ENCODE peak calls at places on chromosomes 3 and 15, in nine cellular contexts. One of them, this sample, is unnamed.

GRCh38 chr3:43268636-43269035 is 17.7 kb upstream of the SNRK start:
- DNase-seq in HFFc6: no peak
- DNase-seq in cardiac fibroblast: no peak
- DNase-seq in Peyer's patch: no peak
- DNase-seq in MCF 10A: no peak
- DNase-seq in GM06990: no peak
- DNase-seq in neural crest cell: no peak
- DNase-seq in left ventricle myocardium inferior: no peak
- DNase-seq in heart left ventricle: no peak
- DNase-seq in this sample: no peak

GRCh38 chr3:81568378-81568777 is 193.1 kb downstream of the GBE1 start:
- DNase-seq in HFFc6: no peak
- DNase-seq in cardiac fibroblast: no peak
- DNase-seq in Peyer's patch: no peak
- DNase-seq in MCF 10A: no peak
- DNase-seq in GM06990: no peak
- DNase-seq in neural crest cell: no peak
- DNase-seq in left ventricle myocardium inferior: no peak
- DNase-seq in heart left ventricle: no peak
- DNase-seq in this sample: no peak

GRCh38 chr3:162196964-162197363 is 700.4 kb downstream of the OTOL1 start:
- DNase-seq in HFFc6: no peak
- DNase-seq in cardiac fibroblast: no peak
- DNase-seq in Peyer's patch: no peak
- DNase-seq in MCF 10A: no peak
- DNase-seq in GM06990: no peak
- DNase-seq in neural crest cell: no peak
- DNase-seq in left ventricle myocardium inferior: no peak
- DNase-seq in heart left ventricle: no peak
- DNase-seq in this sample: no peak

GRCh38 chr3:185702564-185703225 is 116.6 kb downstream of the SENP2 start:
- DNase-seq in HFFc6: no peak
- DNase-seq in cardiac fibroblast: no peak
- DNase-seq in Peyer's patch: peak; percentile 51
- DNase-seq in MCF 10A: no peak
- DNase-seq in GM06990: no peak
- DNase-seq in neural crest cell: no peak
- DNase-seq in left ventricle myocardium inferior: no peak
- DNase-seq in heart left ventricle: no peak
- DNase-seq in this sample: no peak

GRCh38 chr15:39265261-39265660 is 315.6 kb upstream of the THBS1 start:
- DNase-seq in HFFc6: no peak
- DNase-seq in cardiac fibroblast: no peak
- DNase-seq in Peyer's patch: no peak
- DNase-seq in MCF 10A: peak; percentile 27
- DNase-seq in GM06990: no peak
- DNase-seq in neural crest cell: no peak
- DNase-seq in left ventricle myocardium inferior: no peak
- DNase-seq in heart left ventricle: no peak
- DNase-seq in this sample: no peak

GRCh38 chr3:16841906-16842709 is 42.6 kb upstream of the PLCL2 start:
- DNase-seq in HFFc6: no peak
- DNase-seq in cardiac fibroblast: no peak
- DNase-seq in Peyer's patch: peak; percentile 87
- DNase-seq in MCF 10A: no peak
- DNase-seq in GM06990: peak; percentile 83
- DNase-seq in neural crest cell: no peak
- DNase-seq in left ventricle myocardium inferior: peak; percentile 40
- DNase-seq in heart left ventricle: peak; percentile 60
- DNase-seq in this sample: no peak

GRCh38 chr3:191753186-191753585 is 292.2 kb downstream of the PYDC2 start:
- DNase-seq in HFFc6: no peak
- DNase-seq in cardiac fibroblast: no peak
- DNase-seq in Peyer's patch: no peak
- DNase-seq in MCF 10A: peak; percentile 36
- DNase-seq in GM06990: no peak
- DNase-seq in neural crest cell: no peak
- DNase-seq in left ventricle myocardium inferior: no peak
- DNase-seq in heart left ventricle: no peak
- DNase-seq in this sample: no peak

GRCh38 chr3:5476403-5476802 is 288.9 kb downstream of the EDEM1 start:
- DNase-seq in HFFc6: no peak
- DNase-seq in cardiac fibroblast: no peak
- DNase-seq in Peyer's patch: no peak
- DNase-seq in MCF 10A: no peak
- DNase-seq in GM06990: no peak
- DNase-seq in neural crest cell: no peak
- DNase-seq in left ventricle myocardium inferior: no peak
- DNase-seq in heart left ventricle: no peak
- DNase-seq in this sample: no peak

GRCh38 chr15:75007216-75007615 is 11.9 kb downstream of the SCAMP5 start:
- DNase-seq in HFFc6: no peak
- DNase-seq in cardiac fibroblast: no peak
- DNase-seq in Peyer's patch: no peak
- DNase-seq in MCF 10A: no peak
- DNase-seq in GM06990: no peak
- DNase-seq in neural crest cell: no peak
- DNase-seq in left ventricle myocardium inferior: no peak
- DNase-seq in heart left ventricle: no peak
- DNase-seq in this sample: no peak

GRCh38 chr15:98914626-98915025 is 93.0 kb downstream of the PGPEP1L start:
- DNase-seq in HFFc6: peak; percentile 96
- DNase-seq in cardiac fibroblast: peak; percentile 61
- DNase-seq in Peyer's patch: no peak
- DNase-seq in MCF 10A: peak; percentile 71
- DNase-seq in GM06990: no peak
- DNase-seq in neural crest cell: no peak
- DNase-seq in left ventricle myocardium inferior: no peak
- DNase-seq in heart left ventricle: no peak
- DNase-seq in this sample: no peak

GRCh38 chr3:98986073-98986472 is 84.6 kb upstream of the DCBLD2 start:
- DNase-seq in HFFc6: peak; percentile 90
- DNase-seq in cardiac fibroblast: peak; percentile 82
- DNase-seq in Peyer's patch: no peak
- DNase-seq in MCF 10A: peak; percentile 39
- DNase-seq in GM06990: no peak
- DNase-seq in neural crest cell: peak; percentile 16
- DNase-seq in left ventricle myocardium inferior: no peak
- DNase-seq in heart left ventricle: peak; percentile 30
- DNase-seq in this sample: no peak

GRCh38 chr15:42141246-42141645 is 15.2 kb downstream of the PLA2G4F start:
- DNase-seq in HFFc6: no peak
- DNase-seq in cardiac fibroblast: no peak
- DNase-seq in Peyer's patch: no peak
- DNase-seq in MCF 10A: no peak
- DNase-seq in GM06990: no peak
- DNase-seq in neural crest cell: no peak
- DNase-seq in left ventricle myocardium inferior: no peak
- DNase-seq in heart left ventricle: no peak
- DNase-seq in this sample: no peak

GRCh38 chr3:181329024-181329423 is 339.5 kb upstream of the DNAJC19 start:
- DNase-seq in HFFc6: no peak
- DNase-seq in cardiac fibroblast: no peak
- DNase-seq in Peyer's patch: no peak
- DNase-seq in MCF 10A: no peak
- DNase-seq in GM06990: no peak
- DNase-seq in neural crest cell: no peak
- DNase-seq in left ventricle myocardium inferior: no peak
- DNase-seq in heart left ventricle: no peak
- DNase-seq in this sample: no peak

GRCh38 chr3:181327349-181327748 is 337.8 kb upstream of the DNAJC19 start:
- DNase-seq in HFFc6: no peak
- DNase-seq in cardiac fibroblast: no peak
- DNase-seq in Peyer's patch: no peak
- DNase-seq in MCF 10A: no peak
- DNase-seq in GM06990: no peak
- DNase-seq in neural crest cell: no peak
- DNase-seq in left ventricle myocardium inferior: no peak
- DNase-seq in heart left ventricle: no peak
- DNase-seq in this sample: no peak

GRCh38 chr3:181330257-181330656 is 340.7 kb upstream of the DNAJC19 start:
- DNase-seq in HFFc6: no peak
- DNase-seq in cardiac fibroblast: no peak
- DNase-seq in Peyer's patch: no peak
- DNase-seq in MCF 10A: no peak
- DNase-seq in GM06990: no peak
- DNase-seq in neural crest cell: no peak
- DNase-seq in left ventricle myocardium inferior: no peak
- DNase-seq in heart left ventricle: no peak
- DNase-seq in this sample: no peak

GRCh38 chr3:181330821-181331563 is 341.5 kb upstream of the DNAJC19 start:
- DNase-seq in HFFc6: no peak
- DNase-seq in cardiac fibroblast: no peak
- DNase-seq in Peyer's patch: no peak
- DNase-seq in MCF 10A: no peak
- DNase-seq in GM06990: no peak
- DNase-seq in neural crest cell: no peak
- DNase-seq in left ventricle myocardium inferior: no peak
- DNase-seq in heart left ventricle: no peak
- DNase-seq in this sample: no peak

DNA sequence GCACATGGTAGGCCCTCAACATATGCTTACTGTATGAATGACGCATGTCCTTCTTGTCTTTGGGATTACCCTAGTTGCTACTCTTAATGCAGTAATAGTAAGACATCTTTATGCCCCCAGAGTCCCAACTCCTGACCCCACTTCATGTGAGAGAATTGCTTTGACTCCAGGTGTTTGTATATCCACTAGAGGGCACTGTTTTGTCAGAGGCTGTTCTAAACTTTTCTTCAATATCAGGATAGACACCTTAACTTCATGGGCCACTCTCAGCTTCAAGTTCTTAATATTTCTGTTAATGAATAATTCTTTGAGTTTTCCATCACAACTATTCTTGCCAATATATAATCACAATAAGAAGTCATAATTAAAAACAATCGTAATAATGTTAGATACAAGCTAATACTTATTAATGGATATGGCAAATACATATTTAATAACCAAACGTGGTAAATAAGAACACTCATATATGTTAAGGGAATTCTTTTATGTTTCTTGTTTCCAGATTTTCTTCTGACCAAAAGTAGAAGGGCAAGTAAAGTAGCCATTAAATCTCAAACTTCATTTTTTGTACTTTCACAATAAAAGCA is 337.2 kb upstream of the DNAJC19 start:
- DNase-seq in HFFc6: no peak
- DNase-seq in cardiac fibroblast: peak; percentile 25
- DNase-seq in Peyer's patch: no peak
- DNase-seq in MCF 10A: peak; percentile 46
- DNase-seq in GM06990: no peak
- DNase-seq in neural crest cell: no peak
- DNase-seq in left ventricle myocardium inferior: no peak
- DNase-seq in heart left ventricle: no peak
- DNase-seq in this sample: no peak
- TF ChIP-seq CTCF in HFFc6: peak; percentile 64
- TF ChIP-seq CTCF in cardiac fibroblast: peak; percentile 66
- TF ChIP-seq CTCF in Peyer's patch: no peak
- TF ChIP-seq CTCF in MCF 10A: peak; percentile 66
- TF ChIP-seq CTCF in GM06990: peak; percentile 80
- TF ChIP-seq CTCF in neural crest cell: peak; percentile 82
- TF ChIP-seq CTCF in left ventricle myocardium inferior: peak; percentile 68
- TF ChIP-seq CTCF in heart left ventricle: peak; percentile 46
- TF ChIP-seq CTCF in this sample: peak; percentile 58

GRCh38 chr3:136385457-136385856 is 135.3 kb downstream of the PCCB start:
- DNase-seq in HFFc6: no peak
- DNase-seq in cardiac fibroblast: no peak
- DNase-seq in Peyer's patch: no peak
- DNase-seq in MCF 10A: no peak
- DNase-seq in GM06990: peak; percentile 37
- DNase-seq in neural crest cell: no peak
- DNase-seq in left ventricle myocardium inferior: no peak
- DNase-seq in heart left ventricle: no peak
- DNase-seq in this sample: no peak
- TF ChIP-seq CTCF in HFFc6: no peak
- TF ChIP-seq CTCF in cardiac fibroblast: no peak
- TF ChIP-seq CTCF in Peyer's patch: no peak
- TF ChIP-seq CTCF in MCF 10A: no peak
- TF ChIP-seq CTCF in GM06990: no peak
- TF ChIP-seq CTCF in neural crest cell: no peak
- TF ChIP-seq CTCF in left ventricle myocardium inferior: no peak
- TF ChIP-seq CTCF in heart left ventricle: no peak
- TF ChIP-seq CTCF in this sample: no peak

GRCh38 chr15:91985297-91985696 is 131.8 kb downstream of the SLCO3A1 start:
- DNase-seq in HFFc6: no peak
- DNase-seq in cardiac fibroblast: no peak
- DNase-seq in Peyer's patch: no peak
- DNase-seq in MCF 10A: no peak
- DNase-seq in GM06990: no peak
- DNase-seq in neural crest cell: no peak
- DNase-seq in left ventricle myocardium inferior: no peak
- DNase-seq in heart left ventricle: no peak
- DNase-seq in this sample: no peak

GRCh38 chr15:91981802-91982201 is 128.3 kb downstream of the SLCO3A1 start:
- DNase-seq in HFFc6: no peak
- DNase-seq in cardiac fibroblast: no peak
- DNase-seq in Peyer's patch: no peak
- DNase-seq in MCF 10A: no peak
- DNase-seq in GM06990: no peak
- DNase-seq in neural crest cell: no peak
- DNase-seq in left ventricle myocardium inferior: no peak
- DNase-seq in heart left ventricle: no peak
- DNase-seq in this sample: no peak

GRCh38 chr15:91984006-91984405 is 130.5 kb downstream of the SLCO3A1 start:
- DNase-seq in HFFc6: no peak
- DNase-seq in cardiac fibroblast: peak; percentile 39
- DNase-seq in Peyer's patch: no peak
- DNase-seq in MCF 10A: no peak
- DNase-seq in GM06990: no peak
- DNase-seq in neural crest cell: no peak
- DNase-seq in left ventricle myocardium inferior: no peak
- DNase-seq in heart left ventricle: no peak
- DNase-seq in this sample: no peak

GRCh38 chr15:91980502-91981267 is 127.2 kb downstream of the SLCO3A1 start:
- DNase-seq in HFFc6: no peak
- DNase-seq in cardiac fibroblast: no peak
- DNase-seq in Peyer's patch: no peak
- DNase-seq in MCF 10A: no peak
- DNase-seq in GM06990: no peak
- DNase-seq in neural crest cell: no peak
- DNase-seq in left ventricle myocardium inferior: no peak
- DNase-seq in heart left ventricle: peak; percentile 72
- DNase-seq in this sample: no peak

GRCh38 chr15:91982401-91982800 is 128.9 kb downstream of the SLCO3A1 start:
- DNase-seq in HFFc6: peak; percentile 33
- DNase-seq in cardiac fibroblast: no peak
- DNase-seq in Peyer's patch: no peak
- DNase-seq in MCF 10A: peak; percentile 13
- DNase-seq in GM06990: no peak
- DNase-seq in neural crest cell: no peak
- DNase-seq in left ventricle myocardium inferior: no peak
- DNase-seq in heart left ventricle: no peak
- DNase-seq in this sample: no peak
- TF ChIP-seq CTCF in HFFc6: peak; percentile 44
- TF ChIP-seq CTCF in cardiac fibroblast: no peak
- TF ChIP-seq CTCF in Peyer's patch: no peak
- TF ChIP-seq CTCF in MCF 10A: peak; percentile 21
- TF ChIP-seq CTCF in GM06990: peak; percentile 32
- TF ChIP-seq CTCF in neural crest cell: no peak
- TF ChIP-seq CTCF in left ventricle myocardium inferior: no peak
- TF ChIP-seq CTCF in heart left ventricle: no peak
- TF ChIP-seq CTCF in this sample: peak; percentile 15

GRCh38 chr3:6989608-6990291 is 128.8 kb downstream of the GRM7 start:
- DNase-seq in HFFc6: no peak
- DNase-seq in cardiac fibroblast: no peak
- DNase-seq in Peyer's patch: no peak
- DNase-seq in MCF 10A: no peak
- DNase-seq in GM06990: no peak
- DNase-seq in neural crest cell: no peak
- DNase-seq in left ventricle myocardium inferior: no peak
- DNase-seq in heart left ventricle: no peak
- DNase-seq in this sample: no peak

GRCh38 chr3:6994081-6994668 is 133.3 kb downstream of the GRM7 start:
- DNase-seq in HFFc6: no peak
- DNase-seq in cardiac fibroblast: peak; percentile 2
- DNase-seq in Peyer's patch: no peak
- DNase-seq in MCF 10A: peak; percentile 15
- DNase-seq in GM06990: no peak
- DNase-seq in neural crest cell: no peak
- DNase-seq in left ventricle myocardium inferior: no peak
- DNase-seq in heart left ventricle: no peak
- DNase-seq in this sample: no peak
- TF ChIP-seq CTCF in HFFc6: peak; percentile 14
- TF ChIP-seq CTCF in cardiac fibroblast: no peak
- TF ChIP-seq CTCF in Peyer's patch: no peak
- TF ChIP-seq CTCF in MCF 10A: peak; percentile 32
- TF ChIP-seq CTCF in GM06990: no peak
- TF ChIP-seq CTCF in neural crest cell: peak; percentile 61
- TF ChIP-seq CTCF in left ventricle myocardium inferior: peak; percentile 26
- TF ChIP-seq CTCF in heart left ventricle: no peak
- TF ChIP-seq CTCF in this sample: peak; percentile 9